ENCODE peak calls at places on chromosomes 6 and 20, in ten cellular contexts. H, B, T, Z, G, W, O, J, P and S are unnamed samples.

GRCh38 chr6:82144007-82144851 is 103.3 kb downstream of the IBTK start:
- DNase-seq in T (peak), W (no peak), J (peak), H (no peak), B (peak), Z (no peak), P (no peak), G (no peak), O (peak), S (peak)

GRCh38 chr6:34638834-34639736 is 57.5 kb downstream of the ILRUN start:
- DNase-seq in H (no peak), Z (no peak), G (no peak), T (no peak), B (peak), W (no peak), P (no peak), J (no peak), O (no peak), S (no peak)

GRCh38 chr6:142377112-142377848 is 75.5 kb downstream of the ADGRG6 start:
- DNase-seq in W (peak), P (no peak), G (no peak), O (peak), T (peak), B (no peak), Z (no peak), H (no peak), J (peak), S (no peak)

GRCh38 chr6:89828988-89829590 is 591 bp upstream of the CASP8AP2 start:
- DNase-seq in O (no peak), B (peak), G (no peak), T (peak), W (peak), Z (no peak), P (no peak), H (no peak), J (peak), S (peak)

GRCh38 chr6:3538536-3538935 is 81.7 kb upstream of the SLC22A23 start:
- DNase-seq in G (no peak), J (no peak), T (no peak), H (no peak), P (no peak), Z (no peak), O (no peak), W (no peak), B (no peak), S (no peak)

GRCh38 chr6:125718109-125718508 is 31.3 kb upstream of the HEY2 start:
- DNase-seq in Z (no peak), T (no peak), H (no peak), B (no peak), J (no peak), P (no peak), G (no peak), W (no peak), O (no peak), S (no peak)

GRCh38 chr6:139187489-139187888 is 52.6 kb downstream of the HECA start:
- DNase-seq in G (no peak), J (no peak), Z (no peak), B (no peak), T (peak), O (peak), P (no peak), H (no peak), W (no peak), S (no peak)

GRCh38 chr6:41427642-41428401 is 92.4 kb downstream of the NCR2 start:
- DNase-seq in Z (peak), W (no peak), B (no peak), O (peak), G (no peak), J (peak), H (peak), P (peak), T (no peak), S (peak)

GRCh38 chr6:77463308-77463880 is at the start of gene HTR1B:
- DNase-seq in B (no peak), G (no peak), Z (no peak), H (peak), J (no peak), W (no peak), O (peak), P (no peak), T (no peak), S (peak)

GRCh38 chr6:25503686-25504085 is 148.3 kb upstream of the SCGN start:
- DNase-seq in P (no peak), Z (no peak), B (no peak), O (no peak), H (no peak), T (no peak), J (no peak), W (no peak), G (no peak), S (peak)

GRCh38 chr6:28863607-28864320 is 60.0 kb downstream of the TRIM27 start:
- DNase-seq in O (peak), T (peak), W (peak), H (peak), Z (peak), G (peak), P (peak), B (peak), J (peak), S (peak)

GRCh38 chr20:63206878-63207277 is 9.1 kb downstream of the YTHDF1 start:
- DNase-seq in W (no peak), B (no peak), G (no peak), O (no peak), Z (no peak), T (no peak), J (peak), H (no peak), P (peak), S (no peak)

GRCh38 chr6:105459049-105459448 is 56.2 kb upstream of the PREP start:
- DNase-seq in B (peak), T (no peak), Z (no peak), O (no peak), P (no peak), W (no peak), H (no peak), G (no peak), J (no peak), S (no peak)

GRCh38 chr6:107304421-107305025 is 154.8 kb downstream of the PDSS2 start:
- DNase-seq in P (no peak), B (no peak), G (no peak), W (no peak), O (no peak), Z (peak), T (no peak), J (peak), H (no peak), S (no peak)

GRCh38 chr6:133241088-133241900 is at the start of gene EYA4:
- DNase-seq in O (peak), W (no peak), Z (no peak), J (no peak), B (no peak), G (no peak), T (no peak), H (peak), P (peak), S (peak)

GRCh38 chr20:59006167-59006863 is 739 bp downstream of the CTSZ start:
- DNase-seq in G (no peak), J (no peak), T (no peak), W (no peak), H (no peak), B (peak), O (no peak), Z (no peak), P (peak), S (no peak)

GRCh38 chr6:170090561-170090960 is 200.3 kb downstream of the DLL1 start:
- DNase-seq in J (no peak), T (no peak), G (no peak), P (no peak), O (no peak), Z (peak), H (no peak), W (no peak), B (no peak), S (no peak)

GRCh38 chr6:107536183-107536582 is 46.3 kb downstream of the SOBP start:
- DNase-seq in B (peak), T (no peak), P (no peak), H (no peak), Z (no peak), G (no peak), W (no peak), O (no peak), J (no peak), S (peak)

GRCh38 chr6:33313709-33314514 is at the start of gene TAPBP:
- DNase-seq in J (peak), Z (peak), O (peak), B (peak), W (peak), P (peak), H (no peak), G (peak), T (no peak), S (peak)

GRCh38 chr6:27096834-27097511 is 150.5 kb upstream of the PRSS16 start:
- DNase-seq in B (peak), W (no peak), H (peak), G (no peak), J (no peak), T (no peak), Z (peak), O (peak), P (no peak), S (no peak)

GRCh38 chr6:53059648-53060589 is 5.3 kb upstream of the FBXO9 start:
- DNase-seq in J (no peak), Z (no peak), H (no peak), T (no peak), B (no peak), W (no peak), O (peak), G (no peak), P (no peak), S (no peak)